ENCODE peak calls at places on chromosome 10, in four cellular contexts. One of them, this sample, is unnamed.

GRCh38 chr10:43078986-43079273 is 2.1 kb downstream of the RET start:
- DNase-seq in suprapubic skin: no peak
- DNase-seq in Peyer's patch: no peak
- DNase-seq in SK-N-SH: peak; percentile 86
- DNase-seq in this sample: no peak

GRCh38 chr10:59880976-59881510 is 25.3 kb downstream of the CCDC6 start:
- DNase-seq in suprapubic skin: no peak
- DNase-seq in Peyer's patch: no peak
- DNase-seq in SK-N-SH: no peak
- DNase-seq in this sample: no peak

GRCh38 chr10:124669824-124670654 is 74.1 kb downstream of the FAM53B start:
- DNase-seq in suprapubic skin: no peak
- DNase-seq in Peyer's patch: no peak
- DNase-seq in SK-N-SH: peak; percentile 39
- DNase-seq in this sample: no peak

GRCh38 chr10:123154092-123154942 is at the start of gene BUB3:
- DNase-seq in suprapubic skin: peak; percentile 99
- DNase-seq in Peyer's patch: peak; percentile 97
- DNase-seq in SK-N-SH: peak; percentile 97
- DNase-seq in this sample: peak; percentile 93

GRCh38 chr10:120961720-120962259 is 110.6 kb downstream of the WDR11 start:
- DNase-seq in suprapubic skin: no peak
- DNase-seq in Peyer's patch: no peak
- DNase-seq in SK-N-SH: no peak
- DNase-seq in this sample: no peak

GRCh38 chr10:76168437-76168836 is 737.0 kb downstream of the LRMDA start:
- DNase-seq in suprapubic skin: no peak
- DNase-seq in Peyer's patch: no peak
- DNase-seq in SK-N-SH: no peak
- DNase-seq in this sample: no peak

GRCh38 chr10:18328941-18329340 is 188.7 kb downstream of the CACNB2 start:
- DNase-seq in suprapubic skin: no peak
- DNase-seq in Peyer's patch: no peak
- DNase-seq in SK-N-SH: no peak
- DNase-seq in this sample: no peak

GRCh38 chr10:43166879-43167490 is 28.7 kb downstream of the CSGALNACT2 start:
- DNase-seq in suprapubic skin: no peak
- DNase-seq in Peyer's patch: no peak
- DNase-seq in SK-N-SH: no peak
- DNase-seq in this sample: no peak

GRCh38 chr10:47374611-47375536 is 9.2 kb downstream of the ZNF488 start:
- DNase-seq in suprapubic skin: peak; percentile 50
- DNase-seq in Peyer's patch: no peak
- DNase-seq in SK-N-SH: no peak
- DNase-seq in this sample: no peak

GRCh38 chr10:30662809-30663208 is 33.3 kb upstream of the LYZL2 start:
- DNase-seq in suprapubic skin: no peak
- DNase-seq in Peyer's patch: no peak
- DNase-seq in SK-N-SH: no peak
- DNase-seq in this sample: no peak

GRCh38 chr10:101067356-101068083 is 5.7 kb downstream of the KAZALD1 start:
- DNase-seq in suprapubic skin: peak; percentile 87
- DNase-seq in Peyer's patch: peak; percentile 74
- DNase-seq in SK-N-SH: peak; percentile 87
- DNase-seq in this sample: no peak

GRCh38 chr10:132591166-132591971 is 53.8 kb downstream of the INPP5A start:
- DNase-seq in suprapubic skin: no peak
- DNase-seq in Peyer's patch: peak; percentile 74
- DNase-seq in SK-N-SH: no peak
- DNase-seq in this sample: no peak

GRCh38 chr10:27743736-27744477 is 1.7 kb downstream of the MKX start:
- DNase-seq in suprapubic skin: no peak
- DNase-seq in Peyer's patch: peak; percentile 47
- DNase-seq in SK-N-SH: peak; percentile 24
- DNase-seq in this sample: no peak

GRCh38 chr10:44962870-44963738 is 3.5 kb downstream of the RASSF4 start:
- DNase-seq in suprapubic skin: no peak
- DNase-seq in Peyer's patch: peak; percentile 60
- DNase-seq in SK-N-SH: no peak
- DNase-seq in this sample: no peak

GRCh38 chr10:60508831-60509230 is 119.2 kb upstream of the ANK3 start:
- DNase-seq in suprapubic skin: no peak
- DNase-seq in Peyer's patch: no peak
- DNase-seq in SK-N-SH: no peak
- DNase-seq in this sample: no peak

GRCh38 chr10:98269435-98269912 is 1.5 kb upstream of the LOXL4 start:
- DNase-seq in suprapubic skin: peak; percentile 84
- DNase-seq in Peyer's patch: peak; percentile 49
- DNase-seq in SK-N-SH: peak; percentile 56
- DNase-seq in this sample: no peak

GRCh38 chr10:44334621-44335184 is 50.2 kb downstream of the CXCL12 start:
- DNase-seq in suprapubic skin: peak; percentile 32
- DNase-seq in Peyer's patch: no peak
- DNase-seq in SK-N-SH: no peak
- DNase-seq in this sample: no peak

GRCh38 chr10:101507241-101507640 is 80.8 kb downstream of the POLL start:
- DNase-seq in suprapubic skin: no peak
- DNase-seq in Peyer's patch: no peak
- DNase-seq in SK-N-SH: no peak
- DNase-seq in this sample: no peak

GRCh38 chr10:6279540-6280267 is 77.0 kb downstream of the PFKFB3 start:
- DNase-seq in suprapubic skin: no peak
- DNase-seq in Peyer's patch: no peak
- DNase-seq in SK-N-SH: no peak
- DNase-seq in this sample: no peak

GRCh38 chr10:108132303-108132702 is 967.8 kb upstream of the SORCS1 start:
- DNase-seq in suprapubic skin: no peak
- DNase-seq in Peyer's patch: no peak
- DNase-seq in SK-N-SH: no peak
- DNase-seq in this sample: no peak

GRCh38 chr10:91796332-91797076 is 1.7 kb upstream of the TNKS2 start:
- DNase-seq in suprapubic skin: no peak
- DNase-seq in Peyer's patch: peak; percentile 66
- DNase-seq in SK-N-SH: no peak
- DNase-seq in this sample: no peak

GRCh38 chr10:29039659-29040309 is 249.1 kb upstream of the LYZL1 start:
- DNase-seq in suprapubic skin: no peak
- DNase-seq in Peyer's patch: no peak
- DNase-seq in SK-N-SH: no peak
- DNase-seq in this sample: no peak

GRCh38 chr10:109663122-109663521 is 260.2 kb downstream of the XPNPEP1 start:
- DNase-seq in suprapubic skin: no peak
- DNase-seq in Peyer's patch: no peak
- DNase-seq in SK-N-SH: no peak
- DNase-seq in this sample: no peak

GRCh38 chr10:60992661-60993060 is 48.7 kb upstream of the RHOBTB1 start:
- DNase-seq in suprapubic skin: no peak
- DNase-seq in Peyer's patch: no peak
- DNase-seq in SK-N-SH: no peak
- DNase-seq in this sample: no peak

GRCh38 chr10:132527338-132528063 is 10.1 kb upstream of the INPP5A start:
- DNase-seq in suprapubic skin: no peak
- DNase-seq in Peyer's patch: peak; percentile 29
- DNase-seq in SK-N-SH: no peak
- DNase-seq in this sample: no peak

GRCh38 chr10:132447446-132448247 is 50.6 kb downstream of the PWWP2B start:
- DNase-seq in suprapubic skin: no peak
- DNase-seq in Peyer's patch: peak; percentile 75
- DNase-seq in SK-N-SH: no peak
- DNase-seq in this sample: no peak

GRCh38 chr10:104337985-104338735 is at the start of gene ITPRIP:
- DNase-seq in suprapubic skin: peak; percentile 93
- DNase-seq in Peyer's patch: peak; percentile 82
- DNase-seq in SK-N-SH: peak; percentile 86
- DNase-seq in this sample: peak; percentile 60

GRCh38 chr10:120490288-120490687 is 33.3 kb downstream of the PLPP4 start:
- DNase-seq in suprapubic skin: no peak
- DNase-seq in Peyer's patch: no peak
- DNase-seq in SK-N-SH: no peak
- DNase-seq in this sample: no peak

GRCh38 chr10:3622845-3623621 is 162.0 kb downstream of the KLF6 start:
- DNase-seq in suprapubic skin: no peak
- DNase-seq in Peyer's patch: no peak
- DNase-seq in SK-N-SH: no peak
- DNase-seq in this sample: no peak

GRCh38 chr10:132665946-132666732 is 119.8 kb downstream of the NKX6-2 start:
- DNase-seq in suprapubic skin: no peak
- DNase-seq in Peyer's patch: no peak
- DNase-seq in SK-N-SH: no peak
- DNase-seq in this sample: no peak

GRCh38 chr10:84224411-84225028 is 824 bp downstream of the LRIT2 start:
- DNase-seq in suprapubic skin: peak; percentile 38
- DNase-seq in Peyer's patch: no peak
- DNase-seq in SK-N-SH: no peak
- DNase-seq in this sample: no peak

GRCh38 chr10:66752714-66753113 is 173.1 kb upstream of the LRRTM3 start:
- DNase-seq in suprapubic skin: no peak
- DNase-seq in Peyer's patch: no peak
- DNase-seq in SK-N-SH: no peak
- DNase-seq in this sample: no peak

GRCh38 chr10:61356342-61356741 is 96.8 kb downstream of the TMEM26 start:
- DNase-seq in suprapubic skin: no peak
- DNase-seq in Peyer's patch: no peak
- DNase-seq in SK-N-SH: no peak
- DNase-seq in this sample: no peak

GRCh38 chr10:113287592-113287991 is 265.3 kb upstream of the HABP2 start:
- DNase-seq in suprapubic skin: no peak
- DNase-seq in Peyer's patch: no peak
- DNase-seq in SK-N-SH: no peak
- DNase-seq in this sample: no peak

GRCh38 chr10:119502214-119502613 is 40.3 kb downstream of the RGS10 start:
- DNase-seq in suprapubic skin: no peak
- DNase-seq in Peyer's patch: no peak
- DNase-seq in SK-N-SH: no peak
- DNase-seq in this sample: no peak

GRCh38 chr10:73413108-73413527 is 740 bp downstream of the ANXA7 start:
- DNase-seq in suprapubic skin: no peak
- DNase-seq in Peyer's patch: no peak
- DNase-seq in SK-N-SH: peak; percentile 48
- DNase-seq in this sample: no peak

GRCh38 chr10:21217107-21217506 is 308.4 kb downstream of the SKIDA1 start:
- DNase-seq in suprapubic skin: no peak
- DNase-seq in Peyer's patch: no peak
- DNase-seq in SK-N-SH: no peak
- DNase-seq in this sample: no peak

DNA sequence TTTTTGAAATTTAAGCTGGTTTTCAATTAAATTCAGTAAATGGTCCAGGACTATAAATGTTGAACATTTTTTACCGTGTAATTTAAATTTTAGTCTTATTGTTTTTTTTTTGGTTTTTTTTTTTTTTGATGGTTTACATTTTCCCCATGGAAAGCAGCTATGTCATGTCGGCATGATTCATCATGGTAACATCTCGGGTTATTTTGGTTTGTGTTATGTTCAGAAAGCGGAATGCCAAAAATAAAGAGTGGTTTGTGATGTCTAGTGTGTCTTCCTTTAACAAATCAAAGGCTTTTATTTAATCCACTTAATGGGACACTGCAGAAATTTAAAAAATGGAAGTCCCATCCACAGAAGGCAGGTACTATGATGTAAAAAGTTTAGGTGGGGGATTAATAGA is 58.5 kb downstream of the TRUB1 start:
- DNase-seq in suprapubic skin: no peak
- DNase-seq in Peyer's patch: no peak
- DNase-seq in SK-N-SH: no peak
- DNase-seq in this sample: no peak
- H3K27me3 ChIP-seq in suprapubic skin: no peaks in the 10 kb centered on the region
- H3K27me3 ChIP-seq in Peyer's patch: no peaks in the 10 kb centered on the region
- H3K27me3 ChIP-seq in SK-N-SH: no peaks in the 10 kb centered on the region
- H3K27me3 ChIP-seq in this sample: no peaks in the 10 kb centered on the region

DNA sequence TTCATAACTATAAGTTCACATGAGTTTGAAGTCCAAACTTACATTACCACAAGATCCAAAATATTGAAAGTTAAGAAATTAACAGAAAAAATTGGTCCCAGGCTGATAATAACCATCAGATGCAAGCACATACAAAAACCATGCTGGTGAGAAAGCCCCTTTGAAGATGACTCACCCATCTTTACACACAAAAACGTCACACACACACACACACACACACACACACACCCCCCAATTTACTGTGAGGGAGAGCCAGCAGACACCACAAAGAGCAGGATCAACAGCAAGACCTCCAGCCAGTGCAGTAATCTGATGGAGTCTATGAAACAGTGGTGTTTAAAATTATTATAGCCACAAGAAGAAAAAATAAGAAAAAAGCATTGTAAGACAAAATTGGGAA is 50.1 kb upstream of the DRGX start:
- DNase-seq in suprapubic skin: no peak
- DNase-seq in Peyer's patch: no peak
- DNase-seq in SK-N-SH: no peak
- DNase-seq in this sample: no peak
- H3K27me3 ChIP-seq in suprapubic skin: no peaks in the 10 kb centered on the region
- H3K27me3 ChIP-seq in Peyer's patch: no peaks in the 10 kb centered on the region
- H3K27me3 ChIP-seq in SK-N-SH: no peaks in the 10 kb centered on the region
- H3K27me3 ChIP-seq in this sample: no peaks in the 10 kb centered on the region

DNA sequence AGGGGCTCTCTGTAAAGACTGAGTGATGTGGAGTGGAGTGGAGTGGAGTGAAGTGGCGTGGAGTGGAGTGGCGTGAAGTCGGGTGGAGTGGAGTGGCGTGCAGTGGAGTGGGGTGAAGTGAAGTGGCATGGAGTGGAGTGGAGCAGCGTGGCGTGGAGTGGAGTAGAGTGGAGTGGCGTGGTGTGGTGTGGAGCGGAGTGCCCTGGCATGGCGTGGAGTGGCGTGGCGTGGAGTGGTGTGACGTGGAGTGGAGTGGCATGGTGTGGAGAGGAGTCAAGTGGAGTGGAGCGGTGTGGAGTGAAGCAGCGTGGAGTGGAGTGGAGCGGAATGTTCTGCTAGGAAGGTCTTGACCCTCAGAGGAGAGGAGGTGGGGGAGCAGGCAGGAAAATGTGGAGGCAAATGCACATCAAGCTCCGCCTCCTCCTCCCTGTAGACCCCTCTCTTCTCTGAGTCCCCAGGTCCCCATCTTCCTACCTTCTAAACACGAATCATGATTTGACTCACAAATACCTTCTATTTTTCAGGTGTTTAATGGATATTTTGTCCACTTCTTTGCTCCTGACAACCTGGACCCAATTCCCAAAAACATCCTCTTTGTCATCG is 19.9 kb downstream of the ITIH2 start:
- DNase-seq in suprapubic skin: no peak
- DNase-seq in Peyer's patch: no peak
- DNase-seq in SK-N-SH: no peak
- DNase-seq in this sample: no peak
- H3K27me3 ChIP-seq in suprapubic skin: peaks cover 5% of the 10 kb centered on the region
- H3K27me3 ChIP-seq in Peyer's patch: no peaks in the 10 kb centered on the region
- H3K27me3 ChIP-seq in SK-N-SH: no peaks in the 10 kb centered on the region
- H3K27me3 ChIP-seq in this sample: no peaks in the 10 kb centered on the region

DNA sequence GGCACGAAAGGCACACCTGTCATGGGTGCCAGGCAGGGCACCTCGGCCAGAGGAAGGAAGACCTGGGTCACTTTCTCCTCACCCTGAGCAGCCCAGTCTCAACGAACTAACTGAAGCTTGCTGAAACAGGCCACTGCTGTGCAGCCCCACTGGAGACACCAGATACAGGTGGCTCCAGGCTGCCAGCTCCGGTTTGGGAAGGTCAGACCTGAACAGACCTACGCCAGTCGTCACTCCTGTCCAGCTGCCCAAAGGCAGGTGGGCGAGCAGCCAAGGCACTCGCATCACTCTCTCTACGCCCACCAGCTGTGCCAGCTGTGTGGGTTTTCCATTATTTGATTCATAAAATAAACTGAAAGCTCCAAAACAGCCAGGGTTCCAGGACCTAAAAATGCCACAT is 256.0 kb downstream of the ZMYND11 start:
- DNase-seq in suprapubic skin: no peak
- DNase-seq in Peyer's patch: no peak
- DNase-seq in SK-N-SH: peak; percentile 70
- DNase-seq in this sample: no peak
- H3K27me3 ChIP-seq in suprapubic skin: no peaks in the 10 kb centered on the region
- H3K27me3 ChIP-seq in Peyer's patch: no peaks in the 10 kb centered on the region
- H3K27me3 ChIP-seq in SK-N-SH: no peaks in the 10 kb centered on the region
- H3K27me3 ChIP-seq in this sample: no peaks in the 10 kb centered on the region